ENCODE peak calls at places on chromosomes 11 and 22, in four cellular contexts. G is fibroblast of lung, R is gastrocnemius medialis, Y is IMR-90. X is an unnamed sample.

GRCh38 chr22:35314161-35314942 is 14.7 kb downstream of the TOM1 start:
- DNase-seq in G (no peak), R (peak; percentile 50), Y (no peak), X (no peak)

GRCh38 chr11:12822623-12823022 is 148.4 kb downstream of the TEAD1 start:
- DNase-seq in G (no peak), R (no peak), Y (no peak), X (no peak)

GRCh38 chr22:44024288-44024908 is at the start of gene PARVB:
- DNase-seq in G (no peak), R (no peak), Y (no peak), X (no peak)

GRCh38 chr11:65207918-65208784 is 26.4 kb downstream of the CAPN1 start:
- DNase-seq in G (no peak), R (no peak), Y (no peak), X (no peak)

GRCh38 chr22:38077096-38077495 is 6.9 kb downstream of the SLC16A8 start:
- DNase-seq in G (no peak), R (no peak), Y (no peak), X (no peak)

GRCh38 chr22:33248927-33249326 is 190.7 kb upstream of the SYN3 start:
- DNase-seq in G (no peak), R (no peak), Y (no peak), X (no peak)

GRCh38 chr11:60457576-60457975 is 1.9 kb downstream of the MS4A1 start:
- DNase-seq in G (no peak), R (no peak), Y (no peak), X (no peak)

GRCh38 chr11:34758262-34758661 is 137.4 kb downstream of the EHF start:
- DNase-seq in G (peak; percentile 2), R (peak; percentile 18), Y (peak; percentile 6), X (no peak)

GRCh38 chr11:8597182-8597581 is 3.2 kb upstream of the STK33 start:
- DNase-seq in G (peak; percentile 79), R (no peak), Y (peak; percentile 70), X (no peak)

GRCh38 chr11:91624021-91624420 is 600.6 kb upstream of the FAT3 start:
- DNase-seq in G (no peak), R (no peak), Y (no peak), X (no peak)

GRCh38 chr11:28400236-28401100 is 292.3 kb downstream of the METTL15 start:
- DNase-seq in G (peak; percentile 90), R (no peak), Y (peak; percentile 87), X (no peak)

GRCh38 chr11:6013042-6013441 is 6.3 kb upstream of the OR56A4 start:
- DNase-seq in G (no peak), R (no peak), Y (no peak), X (no peak)

GRCh38 chr11:115085461-115086220 is 407.3 kb downstream of the NXPE2 start:
- DNase-seq in G (peak; percentile 28), R (no peak), Y (no peak), X (no peak)

GRCh38 chr11:8362899-8363298 is 99.2 kb upstream of the LMO1 start:
- DNase-seq in G (no peak), R (no peak), Y (no peak), X (no peak)

GRCh38 chr11:58575377-58576020 is at the start of gene LPXN:
- DNase-seq in G (peak; percentile 82), R (no peak), Y (peak; percentile 63), X (peak; percentile 43)

GRCh38 chr11:87368151-87368550 is 330.4 kb downstream of the TMEM135 start:
- DNase-seq in G (no peak), R (no peak), Y (no peak), X (no peak)

GRCh38 chr11:10413268-10413667 is 41.8 kb upstream of the AMPD3 start:
- DNase-seq in G (no peak), R (peak; percentile 44), Y (peak; percentile 22), X (no peak)

GRCh38 chr22:39439170-39439569 is 17.6 kb upstream of the MGAT3 start:
- DNase-seq in G (peak; percentile 61), R (no peak), Y (peak; percentile 76), X (no peak)

GRCh38 chr11:67269401-67270255 is 3.4 kb downstream of the GRK2 start:
- DNase-seq in G (no peak), R (no peak), Y (no peak), X (no peak)

GRCh38 chr11:132746305-132746704 is 786.0 kb downstream of the OPCML start:
- DNase-seq in G (no peak), R (no peak), Y (no peak), X (no peak)

GRCh38 chr22:21641417-21641794 is 696 bp upstream of the SDF2L1 start:
- DNase-seq in G (peak; percentile 42), R (no peak), Y (peak; percentile 55), X (no peak)

GRCh38 chr22:26471522-26471921 is 12.1 kb downstream of the HPS4 start:
- DNase-seq in G (peak; percentile 98), R (peak; percentile 78), Y (peak; percentile 83), X (no peak)

GRCh38 chr11:123570939-123571590 is 83.4 kb downstream of the SCN3B start:
- DNase-seq in G (no peak), R (no peak), Y (no peak), X (no peak)

GRCh38 chr11:118621071-118621815 is 13.8 kb downstream of the PHLDB1 start:
- DNase-seq in G (peak; percentile 91), R (peak; percentile 54), Y (peak; percentile 86), X (no peak)

DNA sequence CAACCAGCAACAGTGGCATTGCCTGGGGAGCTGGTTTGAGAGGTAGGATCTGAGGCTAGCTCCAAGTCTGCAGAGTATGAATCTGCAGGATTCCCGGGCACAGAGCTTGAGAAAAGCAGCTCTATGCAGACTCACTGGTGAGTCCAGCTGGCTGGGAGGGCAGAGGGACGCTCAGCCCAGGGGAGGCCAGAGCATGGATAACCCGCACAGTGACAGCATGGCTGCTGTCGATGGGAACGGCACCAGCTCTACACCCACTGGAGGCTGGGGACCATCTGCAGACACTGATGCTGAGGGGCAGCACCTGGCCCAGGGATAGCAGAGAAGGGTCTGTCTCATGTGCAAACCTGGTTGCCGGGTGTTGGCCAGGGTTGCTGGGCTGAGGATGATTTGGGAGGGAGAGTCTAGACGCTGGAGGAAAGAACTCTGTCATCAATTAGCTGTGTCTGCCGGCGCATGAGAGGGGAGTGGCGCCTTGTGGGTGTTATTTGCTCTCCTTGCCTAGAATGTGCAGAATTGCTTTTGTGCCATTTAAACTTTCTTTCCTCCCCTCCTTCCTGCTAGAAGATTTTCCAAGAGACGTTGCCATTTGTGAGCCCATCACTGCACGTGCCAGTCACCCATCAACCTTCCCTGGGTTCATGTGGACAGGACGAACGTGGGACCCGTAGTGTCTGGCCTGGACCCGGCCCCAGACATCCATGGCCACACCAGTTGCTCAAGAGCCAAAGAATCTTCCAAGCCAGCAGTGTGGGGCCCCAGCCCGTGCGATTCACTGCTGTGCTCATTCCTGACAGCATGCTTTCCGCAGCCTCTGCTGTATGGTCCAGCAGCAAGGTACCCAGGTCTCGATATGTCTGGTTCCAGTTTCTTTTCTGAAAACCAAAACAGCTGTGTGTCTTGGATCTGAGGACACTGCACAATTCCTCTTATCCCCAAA is 19.1 kb upstream of the LINC01488 start:
- DNase-seq in G (no peak), R (no peak), Y (no peak), X (no peak)
- H3K4me1 ChIP-seq in G (peaks cover 14% of the 10 kb centered on the region), R (peaks cover 4% of the 10 kb centered on the region), Y (peaks cover 12% of the 10 kb centered on the region), X (no peaks in the 10 kb centered on the region)

GRCh38 chr11:129573161-129573560 is 197.5 kb downstream of the BARX2 start:
- DNase-seq in G (no peak), R (no peak), Y (no peak), X (no peak)

GRCh38 chr11:129574431-129574830 is 198.8 kb downstream of the BARX2 start:
- DNase-seq in G (no peak), R (no peak), Y (no peak), X (no peak)

DNA sequence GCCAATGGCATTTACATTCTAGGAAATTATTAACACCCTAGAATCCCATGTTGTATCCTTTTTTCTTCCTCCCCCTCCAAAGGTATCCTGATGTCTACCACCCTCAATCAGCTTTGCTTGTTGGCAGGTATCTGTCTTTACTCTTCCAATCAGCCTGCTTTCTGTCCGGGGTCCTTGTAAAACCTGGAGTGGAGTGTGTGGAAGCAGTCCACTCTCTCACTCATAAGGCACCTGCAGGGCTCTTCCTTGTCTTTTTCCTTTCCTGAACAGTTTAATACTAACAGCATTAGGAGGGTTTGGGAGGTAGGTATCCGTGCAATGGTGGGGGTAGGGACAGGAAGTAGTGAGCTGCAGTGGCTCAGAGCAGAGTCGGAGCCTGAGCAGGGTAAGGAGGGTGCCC is 193.4 kb downstream of the BARX2 start:
- DNase-seq in G (no peak), R (no peak), Y (no peak), X (no peak)
- H3K27ac ChIP-seq in G (no peak overlapping the region), R (no peak overlapping the region), Y (no peak overlapping the region), X (no peak overlapping the region)

GRCh38 chr11:19071255-19071654 is 10.7 kb upstream of the MRGPRX2 start:
- DNase-seq in G (peak; percentile 83), R (peak; percentile 16), Y (peak; percentile 82), X (peak; percentile 23)
- H3K4me3 ChIP-seq in G (peak overlapping the region; percentile 37), R (peak overlapping the region; percentile 9), Y (peak overlapping the region; percentile 26), X (no peak overlapping the region)

GRCh38 chr11:2794419-2794795 is 91.2 kb downstream of the CDKN1C start:
- DNase-seq in G (no peak), R (no peak), Y (no peak), X (no peak)

GRCh38 chr11:2791521-2792375 is 92.0 kb upstream of the KCNQ1OT1 start:
- DNase-seq in G (no peak), R (no peak), Y (no peak), X (no peak)

GRCh38 chr11:2791139-2791520 is 91.3 kb upstream of the KCNQ1OT1 start:
- DNase-seq in G (no peak), R (no peak), Y (no peak), X (no peak)

GRCh38 chr11:2793781-2794418 is 91.7 kb downstream of the CDKN1C start:
- DNase-seq in G (no peak), R (no peak), Y (no peak), X (no peak)

DNA sequence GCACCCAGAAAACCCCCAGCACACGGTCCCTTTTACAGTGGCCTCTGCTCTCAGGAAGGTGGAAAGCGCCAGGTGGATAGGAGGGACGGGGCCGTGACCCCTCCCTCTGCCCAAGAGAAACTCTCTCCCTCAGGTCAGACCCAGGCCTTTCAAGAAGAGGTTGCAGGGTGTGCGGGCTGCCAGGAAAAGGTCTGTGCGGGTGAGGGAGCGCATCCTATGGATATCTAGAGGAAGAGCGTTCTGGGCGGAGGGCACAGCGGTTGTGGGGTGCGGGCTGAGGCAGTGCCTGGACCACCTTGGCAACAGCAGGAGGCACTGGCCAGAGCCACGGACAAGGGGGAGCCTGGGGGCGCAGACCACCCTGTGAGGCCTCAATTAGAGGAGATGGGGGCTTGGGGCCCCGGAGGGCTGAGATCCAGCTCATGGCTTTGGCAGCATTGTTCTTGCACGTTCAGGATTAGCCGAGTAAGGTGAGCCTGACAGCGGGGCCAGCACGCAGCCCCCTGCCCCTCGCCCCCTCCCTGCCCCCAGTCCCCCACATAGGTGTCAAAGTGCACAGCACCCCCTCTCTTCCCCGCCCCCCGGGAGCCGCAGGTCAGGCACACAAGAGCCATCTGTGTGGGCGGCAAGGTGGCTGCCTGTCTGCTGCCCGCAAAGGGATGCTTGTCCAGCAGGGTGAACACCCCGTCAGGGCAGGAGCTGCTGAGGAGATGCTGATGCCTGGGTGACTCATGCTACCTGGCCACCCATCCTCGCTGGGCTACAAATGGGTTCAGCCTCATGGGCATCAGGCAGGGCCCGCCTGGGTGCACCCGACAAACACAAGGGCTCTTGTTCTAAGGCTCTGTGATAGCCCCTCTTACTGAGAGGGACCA is 92.8 kb upstream of the KCNQ1OT1 start:
- DNase-seq in G (no peak), R (no peak), Y (no peak), X (no peak)
- H3K4me1 ChIP-seq in G (no peaks in the 10 kb centered on the region), R (no peaks in the 10 kb centered on the region), Y (no peaks in the 10 kb centered on the region), X (peaks cover 6% of the 10 kb centered on the region)

X was measured in effector memory CD4-positive, alpha-beta T cell.